ENCODE peak calls at places on chromosomes 3 and 15, in nine cellular contexts. O is BE2C; U is psoas muscle; F is epithelial cell of esophagus; W is WTC11; X is CD8-positive, alpha-beta T cell; B is RWPE1; C is progenitor cell of endocrine pancreas; G is fibroblast of mammary gland. S is an unnamed sample.

GRCh38 chr3:23002846-23003800 is 200.0 kb upstream of the UBE2E2 start:
- DNase-seq in C (no peak), F (peak), O (no peak), U (no peak), G (peak), B (no peak), W (no peak), X (no peak), S (no peak)

GRCh38 chr3:155035553-155035952 is 44.6 kb upstream of the MME start:
- DNase-seq in G (no peak), X (no peak), B (no peak), U (no peak), O (no peak), W (no peak), C (no peak), F (no peak), S (no peak)

GRCh38 chr3:22117751-22118346 is 366.8 kb upstream of the ZNF385D start:
- DNase-seq in B (peak), G (peak), C (no peak), U (no peak), O (no peak), X (no peak), W (no peak), F (peak), S (no peak)

GRCh38 chr3:20401253-20401652 is 215.2 kb upstream of the SGO1 start:
- DNase-seq in W (no peak), O (no peak), C (no peak), G (peak), B (no peak), F (no peak), U (no peak), X (no peak), S (no peak)

GRCh38 chr3:167649731-167650130 is 4.0 kb downstream of the WDR49 start:
- DNase-seq in X (no peak), O (no peak), B (no peak), W (no peak), G (no peak), C (no peak), U (no peak), F (no peak), S (no peak)

GRCh38 chr3:188360364-188360881 is 206.5 kb downstream of the LPP start:
- DNase-seq in W (no peak), B (no peak), F (no peak), G (peak), C (no peak), O (no peak), X (no peak), U (no peak), S (no peak)

GRCh38 chr15:31377030-31377429 is 50.4 kb downstream of the KLF13 start:
- DNase-seq in F (no peak), X (no peak), C (no peak), O (no peak), B (no peak), W (no peak), G (no peak), U (no peak), S (no peak)

GRCh38 chr3:182244222-182244971 is 532.7 kb downstream of the SOX2 start:
- DNase-seq in W (peak), O (no peak), G (no peak), U (no peak), X (no peak), F (no peak), C (no peak), B (no peak), S (no peak)

GRCh38 chr3:167882057-167882667 is 146.6 kb downstream of the SERPINI1 start:
- DNase-seq in B (peak), U (no peak), W (no peak), G (peak), O (no peak), X (no peak), F (peak), C (no peak), S (no peak)

GRCh38 chr15:87623832-87624231 is 632.7 kb downstream of the NTRK3 start:
- DNase-seq in O (peak), B (no peak), W (peak), C (no peak), G (no peak), U (no peak), X (no peak), F (peak), S (no peak)
- TF ChIP-seq CTCF in O (peak), B (no peak), W (no peak), C (no peak), G (no peak), U (no peak), X (no peak), F (peak), S (no peak)

GRCh38 chr3:35800960-35801459 is 161.7 kb downstream of the ARPP21 start:
- DNase-seq in B (no peak), G (no peak), O (no peak), W (no peak), U (no peak), X (no peak), C (no peak), F (no peak), S (no peak)
- TF ChIP-seq CTCF in B (no peak), G (no peak), O (no peak), W (no peak), U (no peak), X (no peak), C (no peak), F (no peak), S (no peak)

GRCh38 chr3:45507820-45508317 is 86.7 kb upstream of the LIMD1 start:
- DNase-seq in B (no peak), X (no peak), U (peak), C (no peak), F (peak), W (peak), O (peak), G (peak), S (no peak)
- TF ChIP-seq CTCF in B (no peak), X (no peak), U (no peak), C (peak), F (peak), W (peak), O (peak), G (peak), S (no peak)

GRCh38 chr15:46309914-46310313 is 675.1 kb downstream of the SQOR start:
- DNase-seq in O (no peak), F (no peak), G (no peak), X (no peak), W (peak), C (no peak), B (no peak), U (no peak), S (no peak)
- TF ChIP-seq CTCF in O (peak), F (no peak), G (no peak), X (no peak), W (no peak), C (peak), B (no peak), U (no peak), S (no peak)

DNA sequence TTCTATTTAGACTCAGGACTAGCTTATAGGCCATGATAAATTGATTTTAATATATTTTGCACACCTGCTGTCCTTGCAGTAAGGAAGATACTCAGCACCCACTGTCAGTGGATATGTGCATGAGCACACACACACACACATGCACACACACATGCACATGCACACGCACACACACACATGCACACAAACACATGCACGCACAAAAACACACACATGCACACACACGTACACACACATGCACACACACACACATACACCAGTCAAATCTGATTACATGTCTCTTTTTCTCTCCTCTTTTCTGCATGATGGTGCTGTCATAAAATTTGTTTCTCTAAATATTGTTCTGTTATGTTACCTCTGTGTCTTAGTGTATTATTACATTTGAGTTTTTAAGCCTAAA is 87.3 kb upstream of the OSTN start:
- DNase-seq in U (no peak), F (no peak), B (no peak), W (no peak), X (no peak), G (no peak), O (no peak), C (no peak), S (no peak)
- TF ChIP-seq CTCF in U (no peak), F (no peak), B (no peak), W (no peak), X (no peak), G (no peak), O (no peak), C (no peak), S (no peak)

GRCh38 chr15:63157891-63158431 is 684 bp upstream of the RPS27L start:
- DNase-seq in U (no peak), F (peak), G (peak), W (no peak), O (peak), B (peak), C (peak), X (no peak), S (no peak)
- TF ChIP-seq CTCF in U (peak), F (no peak), G (peak), W (no peak), O (peak), B (no peak), C (peak), X (no peak), S (no peak)

DNA sequence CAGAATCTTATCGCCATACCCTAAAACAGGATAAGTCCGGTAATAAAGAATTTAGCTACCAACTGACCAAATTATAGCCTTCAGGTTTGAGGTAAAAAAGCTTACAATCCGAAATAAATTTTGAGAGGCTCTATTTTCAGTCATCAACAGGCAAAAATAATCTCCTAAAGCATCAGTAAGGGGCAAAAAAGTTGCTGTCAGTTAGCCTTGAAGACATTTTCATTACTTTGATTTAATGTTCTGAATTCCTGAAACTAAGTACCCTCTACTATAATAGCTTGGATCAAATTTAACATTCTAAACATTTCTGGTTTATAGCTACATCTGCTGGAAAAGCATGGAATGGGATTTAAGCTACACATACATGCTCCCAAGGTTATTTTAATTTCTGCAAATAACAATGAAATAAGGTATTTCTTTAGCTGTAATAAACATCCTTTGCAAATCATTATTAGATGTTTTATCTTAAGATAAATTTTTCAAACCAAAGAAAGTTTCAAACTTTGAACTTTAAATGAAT is 245.5 kb downstream of the ULK4 start:
- DNase-seq in C (no peak), W (no peak), O (no peak), F (peak), U (no peak), B (peak), X (no peak), G (peak), S (no peak)
- TF ChIP-seq CTCF in C (peak), W (no peak), O (peak), F (peak), U (no peak), B (peak), X (no peak), G (peak), S (no peak)

GRCh38 chr3:148950806-148951205 is 40.5 kb upstream of the GYG1 start:
- DNase-seq in X (no peak), B (no peak), O (no peak), U (no peak), W (no peak), C (no peak), G (peak), F (no peak), S (no peak)
- TF ChIP-seq CTCF in X (no peak), B (no peak), O (peak), U (no peak), W (no peak), C (no peak), G (peak), F (peak), S (no peak)

GRCh38 chr3:149808209-149808829 is 4.7 kb upstream of the RNF13 start:
- DNase-seq in C (peak), W (peak), G (peak), X (peak), U (peak), O (peak), F (peak), B (peak), S (peak)

GRCh38 chr3:149812165-149812605 is 830 bp upstream of the RNF13 start:
- DNase-seq in U (no peak), O (no peak), B (no peak), X (no peak), G (no peak), W (no peak), F (no peak), C (peak), S (no peak)

GRCh38 chr3:149812606-149813366 is at the start of gene RNF13:
- DNase-seq in O (peak), C (peak), B (peak), W (peak), U (peak), X (peak), G (peak), F (peak), S (peak)

GRCh38 chr3:149810846-149811245 is 2.2 kb upstream of the RNF13 start:
- DNase-seq in C (no peak), U (no peak), B (no peak), G (no peak), W (no peak), X (no peak), F (peak), O (no peak), S (no peak)

DNA sequence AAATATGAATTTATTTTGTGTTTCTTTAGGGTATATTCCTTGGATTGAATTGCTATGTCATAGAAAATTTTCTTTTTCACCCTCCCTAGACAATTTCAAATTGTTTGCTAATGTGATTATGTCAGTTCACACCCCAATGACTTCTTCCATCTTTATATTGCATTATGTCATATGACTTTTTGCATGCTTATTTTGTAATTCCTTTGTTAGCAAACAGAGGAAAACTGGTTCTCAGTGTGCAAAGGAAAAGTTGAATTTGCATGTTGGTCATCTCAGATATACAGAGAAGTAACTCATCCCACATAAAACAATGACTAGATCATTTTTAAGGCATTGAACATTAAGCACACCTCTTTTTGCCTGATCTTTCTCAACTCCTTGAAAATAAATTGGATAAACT is 3.3 kb upstream of the RNF13 start:
- DNase-seq in F (peak), C (no peak), B (no peak), U (no peak), X (no peak), W (no peak), O (no peak), G (no peak), S (no peak)
- TF ChIP-seq CTCF in F (no peak), C (no peak), B (no peak), U (no peak), X (no peak), W (no peak), O (no peak), G (no peak), S (no peak)

S was measured in activated B cell treated with CpG ODN at 0.5 μM for 24 hours.